ENCODE peak calls at places on chromosomes 12 and 14, in eight cellular contexts. One of them, this sample, is unnamed.

GRCh38 chr12:123471374-123472068 is 13.6 kb downstream of the SNRNP35 start:
- DNase-seq in HepG2: peak
- DNase-seq in transverse colon: no peak
- DNase-seq in breast epithelium: no peak
- DNase-seq in HCT116: no peak
- DNase-seq in sigmoid colon: no peak
- DNase-seq in K562: no peak
- DNase-seq in spleen: no peak
- DNase-seq in this sample: no peak

GRCh38 chr12:124525455-124525854 is 42.0 kb downstream of the NCOR2 start:
- DNase-seq in K562: no peak
- DNase-seq in HCT116: no peak
- DNase-seq in sigmoid colon: no peak
- DNase-seq in breast epithelium: no peak
- DNase-seq in HepG2: no peak
- DNase-seq in spleen: no peak
- DNase-seq in transverse colon: no peak
- DNase-seq in this sample: no peak

GRCh38 chr12:118544569-118544968 is 168.2 kb downstream of the SUDS3 start:
- DNase-seq in breast epithelium: no peak
- DNase-seq in sigmoid colon: no peak
- DNase-seq in K562: peak
- DNase-seq in transverse colon: no peak
- DNase-seq in spleen: no peak
- DNase-seq in HepG2: peak
- DNase-seq in HCT116: peak
- DNase-seq in this sample: no peak

GRCh38 chr12:89075890-89076591 is 276.3 kb downstream of the DUSP6 start:
- DNase-seq in transverse colon: no peak
- DNase-seq in HCT116: no peak
- DNase-seq in HepG2: no peak
- DNase-seq in sigmoid colon: no peak
- DNase-seq in breast epithelium: no peak
- DNase-seq in K562: no peak
- DNase-seq in spleen: no peak
- DNase-seq in this sample: no peak

GRCh38 chr12:130161261-130162231 is 718 bp upstream of the FZD10 start:
- DNase-seq in transverse colon: peak
- DNase-seq in breast epithelium: peak
- DNase-seq in sigmoid colon: no peak
- DNase-seq in K562: no peak
- DNase-seq in HCT116: no peak
- DNase-seq in HepG2: no peak
- DNase-seq in spleen: no peak
- DNase-seq in this sample: peak

GRCh38 chr12:48084066-48084465 is 21.8 kb downstream of the SENP1 start:
- DNase-seq in breast epithelium: no peak
- DNase-seq in sigmoid colon: no peak
- DNase-seq in HepG2: no peak
- DNase-seq in spleen: no peak
- DNase-seq in transverse colon: no peak
- DNase-seq in HCT116: no peak
- DNase-seq in K562: peak
- DNase-seq in this sample: no peak

GRCh38 chr14:77882098-77882497 is 82.2 kb downstream of the ADCK1 start:
- DNase-seq in HCT116: no peak
- DNase-seq in breast epithelium: no peak
- DNase-seq in sigmoid colon: no peak
- DNase-seq in HepG2: no peak
- DNase-seq in spleen: peak
- DNase-seq in K562: no peak
- DNase-seq in transverse colon: peak
- DNase-seq in this sample: no peak

GRCh38 chr14:63308723-63309317 is 9.9 kb downstream of the GPHB5 start:
- DNase-seq in K562: peak
- DNase-seq in HCT116: peak
- DNase-seq in breast epithelium: no peak
- DNase-seq in spleen: no peak
- DNase-seq in sigmoid colon: no peak
- DNase-seq in HepG2: peak
- DNase-seq in transverse colon: peak
- DNase-seq in this sample: no peak

GRCh38 chr12:13425766-13426165 is 229.2 kb downstream of the EMP1 start:
- DNase-seq in HepG2: no peak
- DNase-seq in sigmoid colon: no peak
- DNase-seq in K562: no peak
- DNase-seq in transverse colon: no peak
- DNase-seq in HCT116: no peak
- DNase-seq in breast epithelium: no peak
- DNase-seq in spleen: no peak
- DNase-seq in this sample: no peak

GRCh38 chr12:55495490-55495889 is 3.3 kb downstream of the OR6C68 start:
- DNase-seq in sigmoid colon: no peak
- DNase-seq in HepG2: no peak
- DNase-seq in breast epithelium: no peak
- DNase-seq in K562: no peak
- DNase-seq in transverse colon: no peak
- DNase-seq in spleen: no peak
- DNase-seq in HCT116: no peak
- DNase-seq in this sample: no peak

GRCh38 chr12:98440165-98440581 is 75.2 kb upstream of the TMPO start:
- DNase-seq in K562: peak
- DNase-seq in breast epithelium: peak
- DNase-seq in HepG2: no peak
- DNase-seq in sigmoid colon: peak
- DNase-seq in transverse colon: no peak
- DNase-seq in HCT116: no peak
- DNase-seq in spleen: no peak
- DNase-seq in this sample: no peak

GRCh38 chr14:64394423-64394822 is 6.3 kb downstream of the MTHFD1 start:
- DNase-seq in breast epithelium: no peak
- DNase-seq in sigmoid colon: no peak
- DNase-seq in transverse colon: no peak
- DNase-seq in HepG2: no peak
- DNase-seq in HCT116: no peak
- DNase-seq in K562: peak
- DNase-seq in spleen: no peak
- DNase-seq in this sample: no peak

GRCh38 chr14:35409595-35409994 is 5.0 kb upstream of the NFKBIA start:
- DNase-seq in HepG2: no peak
- DNase-seq in K562: no peak
- DNase-seq in transverse colon: no peak
- DNase-seq in breast epithelium: no peak
- DNase-seq in HCT116: no peak
- DNase-seq in sigmoid colon: no peak
- DNase-seq in spleen: no peak
- DNase-seq in this sample: no peak

GRCh38 chr14:74882103-74882920 is 596 bp downstream of the DLST start:
- DNase-seq in transverse colon: peak
- DNase-seq in spleen: no peak
- DNase-seq in HCT116: no peak
- DNase-seq in K562: peak
- DNase-seq in sigmoid colon: peak
- DNase-seq in HepG2: no peak
- DNase-seq in breast epithelium: no peak
- DNase-seq in this sample: peak

GRCh38 chr14:74890262-74890661 is 8.5 kb downstream of the DLST start:
- DNase-seq in HCT116: no peak
- DNase-seq in K562: no peak
- DNase-seq in transverse colon: no peak
- DNase-seq in spleen: no peak
- DNase-seq in HepG2: no peak
- DNase-seq in breast epithelium: no peak
- DNase-seq in sigmoid colon: no peak
- DNase-seq in this sample: no peak

GRCh38 chr14:74881425-74882102 is at the start of gene DLST:
- DNase-seq in transverse colon: peak
- DNase-seq in breast epithelium: peak
- DNase-seq in HCT116: peak
- DNase-seq in HepG2: peak
- DNase-seq in sigmoid colon: peak
- DNase-seq in K562: peak
- DNase-seq in spleen: peak
- DNase-seq in this sample: peak

GRCh38 chr14:74888164-74889158 is 6.7 kb downstream of the DLST start:
- DNase-seq in HCT116: peak
- DNase-seq in spleen: no peak
- DNase-seq in sigmoid colon: no peak
- DNase-seq in breast epithelium: no peak
- DNase-seq in HepG2: no peak
- DNase-seq in K562: peak
- DNase-seq in transverse colon: no peak
- DNase-seq in this sample: no peak

GRCh38 chr14:74886001-74886400 is 4.3 kb downstream of the DLST start:
- DNase-seq in HCT116: no peak
- DNase-seq in HepG2: no peak
- DNase-seq in spleen: no peak
- DNase-seq in transverse colon: no peak
- DNase-seq in sigmoid colon: no peak
- DNase-seq in K562: no peak
- DNase-seq in breast epithelium: no peak
- DNase-seq in this sample: no peak
- TF ChIP-seq POLR2AphosphoS5 in HCT116: no peak
- TF ChIP-seq POLR2AphosphoS5 in HepG2: no peak
- TF ChIP-seq POLR2AphosphoS5 in spleen: no peak
- TF ChIP-seq POLR2AphosphoS5 in transverse colon: peak
- TF ChIP-seq POLR2AphosphoS5 in sigmoid colon: peak
- TF ChIP-seq POLR2AphosphoS5 in K562: no peak
- TF ChIP-seq POLR2AphosphoS5 in breast epithelium: no peak
- TF ChIP-seq POLR2AphosphoS5 in this sample: no peak

DNA sequence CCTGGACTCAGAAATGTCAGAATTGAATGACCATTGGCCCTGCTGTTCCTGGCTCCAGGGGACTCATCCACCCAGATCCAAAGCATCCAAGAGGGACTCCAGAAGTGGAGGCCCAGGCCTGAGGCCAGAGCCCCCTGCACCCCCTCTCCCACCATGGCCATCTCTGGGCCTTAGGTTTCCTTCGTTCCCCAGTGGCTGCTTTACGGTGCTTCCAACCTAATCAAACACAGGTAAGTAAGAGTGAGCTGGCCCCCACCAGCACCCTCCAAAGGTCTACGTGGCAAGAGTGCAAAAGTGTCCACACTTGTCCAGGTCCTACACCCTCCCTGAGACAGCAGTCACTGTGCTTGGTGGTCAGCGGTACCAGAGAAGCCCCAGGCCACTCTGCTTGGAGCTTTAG is 139.0 kb downstream of the DPF3 start:
- DNase-seq in spleen: no peak
- DNase-seq in HepG2: no peak
- DNase-seq in K562: no peak
- DNase-seq in transverse colon: no peak
- DNase-seq in sigmoid colon: no peak
- DNase-seq in HCT116: no peak
- DNase-seq in breast epithelium: no peak
- DNase-seq in this sample: no peak
- TF ChIP-seq CTCF in spleen: no peak
- TF ChIP-seq CTCF in HepG2: no peak
- TF ChIP-seq CTCF in K562: no peak
- TF ChIP-seq CTCF in transverse colon: no peak
- TF ChIP-seq CTCF in sigmoid colon: no peak
- TF ChIP-seq CTCF in HCT116: no peak
- TF ChIP-seq CTCF in breast epithelium: no peak
- TF ChIP-seq CTCF in this sample: no peak

DNA sequence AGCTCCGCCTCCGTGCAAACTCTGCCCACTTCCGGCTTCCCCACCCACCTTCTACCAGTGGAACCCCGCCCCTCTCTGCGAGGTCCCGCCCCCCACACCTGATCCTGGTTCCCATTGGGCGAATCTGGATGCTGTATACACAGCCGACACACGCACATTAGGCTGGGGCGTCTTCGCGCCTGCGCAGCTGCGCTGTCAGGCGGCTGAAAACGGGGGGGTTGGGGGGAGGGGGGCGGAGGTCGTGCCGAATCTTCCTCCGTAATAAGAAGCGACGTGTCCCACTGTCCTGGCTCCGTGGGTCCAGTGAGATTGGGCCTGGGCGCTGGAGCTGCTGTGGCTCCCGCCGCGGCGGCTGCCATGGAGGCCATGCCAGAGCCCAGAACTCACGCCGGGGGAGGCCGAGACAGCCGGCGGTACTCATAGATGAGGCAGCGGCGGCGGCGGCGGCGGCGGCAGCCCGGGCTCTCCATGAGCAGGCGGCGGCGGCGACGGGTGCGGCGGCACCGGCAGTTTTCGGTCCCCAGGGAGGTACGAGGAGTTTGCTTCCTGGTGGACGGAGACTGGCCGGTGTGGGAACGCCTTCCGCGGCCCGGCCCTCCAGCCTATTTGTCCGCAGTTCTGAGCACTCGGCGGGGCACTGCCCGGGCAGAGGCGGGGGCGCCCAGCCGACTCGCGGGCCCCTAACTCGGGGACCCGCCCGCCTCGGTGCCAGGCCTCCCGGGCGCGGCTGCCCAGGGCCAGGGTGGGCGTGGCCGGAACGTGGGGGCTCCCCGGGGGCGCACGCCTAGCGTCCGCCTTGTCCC is 64.5 kb downstream of the KLHL28 start:
- DNase-seq in HCT116: peak
- DNase-seq in HepG2: peak
- DNase-seq in K562: peak
- DNase-seq in spleen: peak
- DNase-seq in breast epithelium: peak
- DNase-seq in sigmoid colon: peak
- DNase-seq in transverse colon: peak
- DNase-seq in this sample: peak
- TF ChIP-seq POLR2A in HCT116: peak
- TF ChIP-seq POLR2A in HepG2: peak
- TF ChIP-seq POLR2A in K562: peak
- TF ChIP-seq POLR2A in spleen: no peak
- TF ChIP-seq POLR2A in breast epithelium: peak
- TF ChIP-seq POLR2A in sigmoid colon: peak
- TF ChIP-seq POLR2A in transverse colon: peak
- TF ChIP-seq POLR2A in this sample: peak

GRCh38 chr14:60133487-60133886 is 31.7 kb downstream of the DHRS7 start:
- DNase-seq in breast epithelium: no peak
- DNase-seq in HCT116: no peak
- DNase-seq in transverse colon: no peak
- DNase-seq in spleen: no peak
- DNase-seq in sigmoid colon: no peak
- DNase-seq in HepG2: no peak
- DNase-seq in K562: no peak
- DNase-seq in this sample: no peak

DNA sequence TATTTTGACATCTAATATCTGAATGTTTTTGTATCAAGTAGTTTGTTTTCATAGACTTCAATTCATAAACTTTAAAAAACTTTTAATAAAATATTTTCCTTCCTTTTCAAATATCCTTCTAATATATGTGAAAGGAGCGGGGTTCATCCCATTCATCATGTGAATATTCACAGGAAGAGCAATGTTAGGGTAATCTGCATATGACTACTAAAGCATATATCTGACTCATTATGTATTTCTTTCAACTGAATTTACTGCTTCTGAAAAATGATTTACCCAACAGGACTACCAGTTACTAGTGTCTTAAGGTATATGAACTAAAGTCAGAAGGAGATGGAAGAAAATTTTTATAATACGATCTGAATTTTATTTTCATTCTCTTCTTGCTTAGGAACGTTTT is 30.5 kb downstream of the DHRS7 start:
- DNase-seq in K562: no peak
- DNase-seq in transverse colon: no peak
- DNase-seq in sigmoid colon: no peak
- DNase-seq in HCT116: no peak
- DNase-seq in breast epithelium: no peak
- DNase-seq in spleen: no peak
- DNase-seq in HepG2: no peak
- DNase-seq in this sample: no peak
- TF ChIP-seq POLR2AphosphoS5 in K562: no peak
- TF ChIP-seq POLR2AphosphoS5 in transverse colon: no peak
- TF ChIP-seq POLR2AphosphoS5 in sigmoid colon: no peak
- TF ChIP-seq POLR2AphosphoS5 in HCT116: no peak
- TF ChIP-seq POLR2AphosphoS5 in breast epithelium: no peak
- TF ChIP-seq POLR2AphosphoS5 in spleen: no peak
- TF ChIP-seq POLR2AphosphoS5 in HepG2: no peak
- TF ChIP-seq POLR2AphosphoS5 in this sample: no peak